ENCODE peak calls at places on chromosomes 4 and X, in five cellular contexts. W, Q, F, Y and C are unnamed samples. For H3K4me1, the result is how much of the 10 kb centered on the place peaks cover.

GRCh38 chr4:156615066-156615514 is 356.5 kb downstream of the PDGFC start:
- DNase-seq in Q (peak), W (no peak), Y (no peak), F (no peak), C (no peak)

GRCh38 chr4:137065306-137065705 is 467.0 kb downstream of the PCDH18 start:
- DNase-seq in Y (no peak), F (no peak), W (no peak), Q (peak), C (no peak)

GRCh38 chr4:176668324-176668723 is 124.4 kb downstream of the VEGFC start:
- DNase-seq in F (no peak), Y (no peak), Q (peak), W (no peak), C (no peak)

GRCh38 chrX:27633328-27633727 is 43.2 kb downstream of the DCAF8L2 start:
- DNase-seq in Q (no peak), Y (no peak), W (no peak), F (no peak), C (no peak)

GRCh38 chr4:75497133-75497532 is 17.1 kb downstream of the RCHY1 start:
- DNase-seq in W (no peak), Q (peak), Y (no peak), F (no peak), C (no peak)

GRCh38 chr4:140330311-140330900 is 43.0 kb upstream of the SCOC start:
- DNase-seq in Y (no peak), W (no peak), Q (peak), F (no peak), C (no peak)

GRCh38 chr4:88759039-88759631 is 61.5 kb upstream of the NAP1L5 start:
- DNase-seq in Q (peak), F (no peak), W (no peak), Y (peak), C (peak)

GRCh38 chr4:40192286-40193017 is 4.4 kb upstream of the RHOH start:
- DNase-seq in W (no peak), Q (no peak), Y (no peak), F (no peak), C (no peak)

GRCh38 chr4:60042231-60042652 is 1157.9 kb upstream of the ADGRL3 start:
- DNase-seq in F (no peak), Y (no peak), Q (no peak), W (no peak), C (no peak)

GRCh38 chr4:124883642-124884041 is 171.1 kb upstream of the ANKRD50 start:
- DNase-seq in Q (peak), Y (no peak), F (no peak), W (no peak), C (no peak)

GRCh38 chrX:102042706-102043325 is 82.7 kb upstream of the TCEAL2 start:
- DNase-seq in F (no peak), Q (no peak), W (no peak), Y (no peak), C (no peak)

GRCh38 chr4:70705146-70705855 is 16.5 kb upstream of the RUFY3 start:
- DNase-seq in W (peak), F (peak), Q (peak), Y (peak), C (peak)

GRCh38 chr4:172942840-172943239 is 225.8 kb upstream of the GALNT7 start:
- DNase-seq in W (no peak), Q (no peak), F (no peak), Y (no peak), C (no peak)

GRCh38 chrX:18172970-18173369 is 47.7 kb downstream of the BEND2 start:
- DNase-seq in Q (no peak), Y (no peak), F (no peak), W (no peak), C (no peak)
- H3K27ac ChIP-seq in Q (no peak), Y (no peak), F (no peak), W (no peak), C (no peak)

DNA sequence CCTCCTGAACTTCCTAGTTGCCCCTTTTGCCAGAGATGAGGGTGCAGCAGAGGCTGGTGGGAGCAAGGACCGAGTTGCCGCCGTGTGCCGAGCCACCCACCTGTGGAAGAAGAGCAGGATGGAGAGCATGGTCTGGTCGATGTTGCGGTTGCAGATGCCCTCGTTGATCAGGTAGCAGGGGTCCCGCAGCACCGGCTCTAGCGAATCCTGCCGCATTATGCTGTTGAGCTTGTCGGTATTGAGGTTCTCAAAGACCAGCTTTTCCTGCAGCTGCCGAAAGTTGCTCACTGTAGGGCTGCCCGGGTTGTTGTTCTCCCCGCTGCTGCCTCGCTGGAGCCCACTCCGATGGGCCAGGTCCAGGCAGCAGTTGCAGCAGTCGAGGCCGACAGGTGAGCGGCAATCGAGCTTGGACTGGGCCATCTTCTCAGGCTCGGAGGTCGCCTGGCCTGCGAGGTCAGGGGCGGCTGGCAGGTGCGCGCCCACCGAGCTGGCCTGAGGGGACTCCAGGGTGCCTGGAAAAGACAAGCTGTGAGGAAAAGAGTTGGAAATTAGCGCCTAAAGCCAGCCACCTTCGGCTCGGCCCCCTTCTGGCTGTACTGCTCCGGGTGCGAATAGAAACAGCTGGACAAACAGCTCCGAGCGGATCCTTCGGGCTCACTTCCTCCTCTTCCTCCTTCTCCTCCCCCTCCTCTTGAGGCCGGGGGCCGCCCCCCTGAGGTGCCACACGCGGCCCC is 420 bp downstream of the TSC22D3 start:
- DNase-seq in F (no peak), Y (no peak), Q (no peak), W (no peak), C (peak)
- TF ChIP-seq CTCF in F (no peak), Y (no peak), Q (no peak), W (no peak), C (peak)

DNA sequence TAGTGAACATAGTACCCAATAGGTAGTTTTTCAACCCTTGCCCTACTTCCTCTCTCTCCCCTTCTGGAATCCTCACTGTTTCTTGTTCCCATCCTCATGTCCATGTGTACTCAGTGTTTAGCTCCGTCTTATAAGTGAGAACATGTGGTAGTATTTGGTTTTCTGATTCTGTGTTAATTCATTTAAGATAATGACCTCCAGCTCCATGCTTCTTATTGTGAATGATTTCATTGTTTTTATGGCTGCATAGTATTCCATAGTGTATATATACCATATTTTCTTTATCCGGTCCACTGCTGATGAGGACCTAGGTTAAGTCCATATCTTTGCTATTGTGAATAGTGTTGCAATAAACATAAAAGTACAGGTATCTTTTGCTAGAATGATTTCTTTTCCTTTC is 31.0 kb downstream of the IRF2 start:
- DNase-seq in Y (no peak), F (no peak), W (no peak), Q (no peak), C (no peak)
- H3K4me1 ChIP-seq in Y (under half), F (half or more), W (under half), Q (under half), C (under half)

GRCh38 chr4:26108024-26108423 is 194.0 kb downstream of the SMIM20 start:
- DNase-seq in W (no peak), F (no peak), Y (no peak), Q (no peak), C (no peak)
- H3K27ac ChIP-seq in W (no peak), F (no peak), Y (no peak), Q (no peak), C (no peak)

GRCh38 chrX:139125916-139126315 is 404.6 kb upstream of the F9 start:
- DNase-seq in W (no peak), F (no peak), Y (no peak), Q (no peak), C (no peak)

GRCh38 chrX:139120760-139121159 is 409.2 kb upstream of the FGF13 start:
- DNase-seq in Y (no peak), Q (no peak), W (no peak), F (no peak), C (no peak)

GRCh38 chrX:139121616-139122286 is 408.8 kb upstream of the F9 start:
- DNase-seq in Y (no peak), W (no peak), F (no peak), Q (no peak), C (no peak)

DNA sequence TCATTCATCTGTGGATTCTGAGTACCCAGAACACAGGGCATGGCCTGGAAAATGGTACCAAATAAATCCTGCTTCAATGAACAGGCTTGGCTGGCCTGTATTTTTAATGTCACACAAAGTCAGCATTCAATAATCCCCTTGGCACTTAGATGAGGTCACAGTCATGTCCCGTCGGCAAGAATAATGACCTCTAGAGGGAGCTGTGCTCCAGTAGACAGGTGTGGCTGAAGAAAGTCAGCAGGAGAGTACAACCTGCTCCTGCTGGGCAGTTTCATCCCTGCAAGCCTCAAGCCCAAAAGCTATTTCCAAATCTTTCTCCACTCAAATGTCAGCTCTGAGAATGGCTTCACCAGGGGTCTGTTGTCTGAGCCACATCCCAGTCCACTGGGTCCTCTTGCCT is 404.0 kb upstream of the F9 start:
- DNase-seq in Q (no peak), W (no peak), F (no peak), Y (peak), C (peak)
- TF ChIP-seq CTCF in Q (no peak), W (no peak), F (peak), Y (peak), C (peak)

GRCh38 chr4:23986270-23986669 is 96.4 kb upstream of the PPARGC1A start:
- DNase-seq in Y (no peak), F (no peak), W (no peak), Q (no peak), C (no peak)
- H3K4me1 ChIP-seq in Y (under half), F (under half), W (under half), Q (under half), C (under half)